ENCODE peak calls at places on chromosomes 4 and X, in six cellular contexts. E is pulmonary artery endothelial cell; F is Jurkat, Clone E6-1; K is NAMALWA; X is cardiac muscle cell; N is stimulated activated naive CD4-positive, alpha-beta T cell treated with Interleukin-2 at 50 U/mL for 16 hours. P is an unnamed sample.

GRCh38 chrX:45513042-45513441 is 312.4 kb upstream of the DIPK2B start:
- DNase-seq in E (no peak), F (no peak), K (no peak), X (no peak), N (no peak), P (no peak)

GRCh38 chrX:63349307-63349706 is 1.8 kb downstream of the SPIN4 start:
- DNase-seq in E (no peak), F (peak; percentile 2), K (peak; percentile 33), X (peak; percentile 2), N (no peak), P (peak; percentile 7)

GRCh38 chrX:96481831-96482230 is 202.8 kb upstream of the DIAPH2 start:
- DNase-seq in E (no peak), F (no peak), K (no peak), X (no peak), N (no peak), P (no peak)

GRCh38 chrX:107729558-107730297 is 45.9 kb downstream of the TSC22D3 start:
- DNase-seq in E (no peak), F (no peak), K (no peak), X (peak; percentile 54), N (peak; percentile 2), P (no peak)

GRCh38 chrX:11786862-11787261 is 28.8 kb downstream of the MSL3 start:
- DNase-seq in E (no peak), F (no peak), K (no peak), X (peak; percentile 11), N (no peak), P (no peak)

GRCh38 chr4:148315049-148315448 is 127.2 kb downstream of the NR3C2 start:
- DNase-seq in E (no peak), F (no peak), K (no peak), X (no peak), N (no peak), P (no peak)

GRCh38 chr4:109009909-109010308 is 247.1 kb upstream of the ETNPPL start:
- DNase-seq in E (no peak), F (no peak), K (peak; percentile 2), X (peak; percentile 79), N (no peak), P (no peak)

GRCh38 chr4:47287735-47288134 is 175.8 kb downstream of the COMMD8 start:
- DNase-seq in E (no peak), F (no peak), K (no peak), X (peak; percentile 56), N (no peak), P (peak; percentile 83)

GRCh38 chrX:136220535-136220934 is 30.7 kb downstream of the MAP7D3 start:
- DNase-seq in E (no peak), F (no peak), K (no peak), X (no peak), N (no peak), P (no peak)

GRCh38 chr4:2363056-2363719 is 55.3 kb downstream of the ZFYVE28 start:
- DNase-seq in E (no peak), F (no peak), K (no peak), X (no peak), N (no peak), P (no peak)

GRCh38 chr4:105712766-105713165 is 4.2 kb downstream of the GSTCD start:
- DNase-seq in E (no peak), F (no peak), K (no peak), X (no peak), N (no peak), P (no peak)

GRCh38 chr4:126564283-126564854 is 1068.4 kb upstream of the INTU start:
- DNase-seq in E (no peak), F (no peak), K (no peak), X (no peak), N (no peak), P (no peak)

GRCh38 chr4:140816806-140817205 is 60.6 kb upstream of the TBC1D9 start:
- DNase-seq in E (no peak), F (no peak), K (no peak), X (no peak), N (no peak), P (no peak)

P was measured in Kasumi-1.